ENCODE peak calls at places on chromosomes 16 and 17, in seven cellular contexts. B, R, V, K, F, W and X are unnamed samples.

GRCh38 chr16:86508947-86509758 is 1.2 kb upstream of the FOXF1 start:
- DNase-seq in K (peak), V (no peak), W (no peak), F (no peak), R (peak), B (peak), X (no peak)

GRCh38 chr16:85845276-85845675 is 45.8 kb downstream of the COX4I1 start:
- DNase-seq in F (no peak), R (no peak), K (no peak), B (no peak), V (no peak), W (no peak), X (no peak)

GRCh38 chr16:57775661-57776469 is 26.4 kb downstream of the KIFC3 start:
- DNase-seq in K (no peak), F (peak), R (no peak), V (no peak), W (no peak), B (no peak), X (no peak)

GRCh38 chr17:32020943-32021617 is 13.9 kb downstream of the LRRC37B start:
- DNase-seq in W (no peak), K (no peak), F (no peak), B (peak), R (no peak), V (no peak), X (no peak)

GRCh38 chr17:11917415-11917814 is 79.9 kb downstream of the ZNF18 start:
- DNase-seq in W (no peak), R (no peak), V (no peak), B (no peak), F (no peak), K (no peak), X (no peak)

GRCh38 chr17:17118399-17118798 is 76.1 kb downstream of the MPRIP start:
- DNase-seq in W (no peak), F (no peak), B (no peak), R (no peak), K (no peak), V (no peak), X (no peak)

GRCh38 chr17:41650794-41651624 is 26.6 kb upstream of the KRT17 start:
- DNase-seq in R (no peak), K (no peak), F (no peak), W (no peak), V (no peak), B (no peak), X (no peak)

GRCh38 chr16:23691483-23692189 is 12.9 kb downstream of the PLK1 start:
- DNase-seq in V (no peak), F (no peak), R (peak), B (peak), W (no peak), K (no peak), X (no peak)

GRCh38 chr16:47320546-47321315 is 140.1 kb downstream of the ITFG1 start:
- DNase-seq in F (no peak), W (no peak), V (no peak), B (peak), R (no peak), K (no peak), X (no peak)

GRCh38 chr17:46191332-46192210 is 1.7 kb downstream of the KANSL1 start:
- DNase-seq in V (no peak), B (peak), R (peak), F (peak), K (no peak), W (peak), X (peak)

GRCh38 chr16:12439443-12440232 is 364.0 kb downstream of the CPPED1 start:
- DNase-seq in K (no peak), B (no peak), V (no peak), W (no peak), F (no peak), R (no peak), X (no peak)

GRCh38 chr17:52128721-52129120 is 29.8 kb downstream of the CA10 start:
- DNase-seq in F (no peak), R (no peak), W (no peak), K (no peak), V (no peak), B (no peak), X (no peak)

GRCh38 chr16:25838724-25839186 is 147.0 kb downstream of the HS3ST4 start:
- DNase-seq in B (peak), W (peak), F (no peak), V (peak), R (peak), K (peak), X (peak)

GRCh38 chr16:75402821-75403475 is 30.4 kb downstream of the CFDP1 start:
- DNase-seq in B (peak), F (no peak), W (no peak), K (no peak), V (peak), R (no peak), X (no peak)

GRCh38 chr16:56513972-56514371 is 5.9 kb downstream of the BBS2 start:
- DNase-seq in B (peak), V (peak), R (peak), W (peak), F (no peak), K (peak), X (peak)

GRCh38 chr16:67055712-67056487 is 27.0 kb downstream of the CBFB start:
- DNase-seq in K (peak), W (peak), F (no peak), R (peak), B (peak), V (peak), X (no peak)

GRCh38 chr17:18203308-18203707 is 19.7 kb downstream of the ALKBH5 start:
- DNase-seq in W (no peak), B (no peak), V (no peak), R (no peak), F (no peak), K (no peak), X (no peak)

GRCh38 chr16:65832269-65832668 is 534.2 kb upstream of the CDH5 start:
- DNase-seq in R (no peak), W (no peak), V (no peak), F (no peak), K (no peak), B (no peak), X (no peak)

GRCh38 chr16:67006930-67007658 is 18.7 kb downstream of the CES4A start:
- DNase-seq in F (no peak), K (no peak), R (no peak), V (no peak), B (peak), W (no peak), X (no peak)

GRCh38 chr17:60695960-60696359 is 18.3 kb downstream of the BCAS3 start:
- DNase-seq in W (no peak), K (no peak), V (no peak), F (no peak), B (peak), R (no peak), X (no peak)

GRCh38 chr17:63946440-63947363 is 14.6 kb upstream of the CD79B start:
- DNase-seq in B (peak), W (peak), R (peak), K (no peak), F (no peak), V (no peak), X (peak)